ENCODE peak calls at places on chromosomes 13 and 19, in six cellular contexts. One of them, this sample, is unnamed.

GRCh38 chr19:46021531-46022041 is 1.3 kb downstream of the PGLYRP1 start:
- DNase-seq in GM23248: no peak
- DNase-seq in PC-3: no peak
- DNase-seq in left lung: peak; percentile 35
- DNase-seq in AG04450: no peak
- DNase-seq in astrocyte: no peak
- DNase-seq in this sample: peak; percentile 62

GRCh38 chr19:33906578-33907335 is 110.1 kb downstream of the KCTD15 start:
- DNase-seq in GM23248: peak; percentile 35
- DNase-seq in PC-3: no peak
- DNase-seq in left lung: no peak
- DNase-seq in AG04450: no peak
- DNase-seq in astrocyte: peak; percentile 34
- DNase-seq in this sample: peak; percentile 37

GRCh38 chr13:81425286-81425685 is 1084.4 kb upstream of the SPRY2 start:
- DNase-seq in GM23248: no peak
- DNase-seq in PC-3: no peak
- DNase-seq in left lung: no peak
- DNase-seq in AG04450: no peak
- DNase-seq in astrocyte: no peak
- DNase-seq in this sample: no peak

GRCh38 chr19:48445256-48445605 is 552 bp upstream of the GRWD1 start:
- DNase-seq in GM23248: peak; percentile 97
- DNase-seq in PC-3: peak; percentile 61
- DNase-seq in left lung: no peak
- DNase-seq in AG04450: peak; percentile 85
- DNase-seq in astrocyte: peak; percentile 92
- DNase-seq in this sample: peak; percentile 88

GRCh38 chr19:43784251-43784980 is 3.6 kb upstream of the KCNN4 start:
- DNase-seq in GM23248: peak; percentile 92
- DNase-seq in PC-3: peak; percentile 87
- DNase-seq in left lung: peak; percentile 75
- DNase-seq in AG04450: peak; percentile 55
- DNase-seq in astrocyte: peak; percentile 83
- DNase-seq in this sample: peak; percentile 88

GRCh38 chr19:49434907-49435577 is 6.3 kb downstream of the SLC17A7 start:
- DNase-seq in GM23248: no peak
- DNase-seq in PC-3: no peak
- DNase-seq in left lung: no peak
- DNase-seq in AG04450: no peak
- DNase-seq in astrocyte: no peak
- DNase-seq in this sample: no peak

GRCh38 chr13:99342723-99343315 is 35.6 kb upstream of the GPR183 start:
- DNase-seq in GM23248: no peak
- DNase-seq in PC-3: no peak
- DNase-seq in left lung: no peak
- DNase-seq in AG04450: no peak
- DNase-seq in astrocyte: no peak
- DNase-seq in this sample: no peak

GRCh38 chr13:112876305-112877000 is 92.6 kb upstream of the MCF2L start:
- DNase-seq in GM23248: no peak
- DNase-seq in PC-3: no peak
- DNase-seq in left lung: peak; percentile 23
- DNase-seq in AG04450: no peak
- DNase-seq in astrocyte: no peak
- DNase-seq in this sample: no peak

GRCh38 chr19:30854661-30855060 is 482.5 kb downstream of the ZNF536 start:
- DNase-seq in GM23248: no peak
- DNase-seq in PC-3: no peak
- DNase-seq in left lung: no peak
- DNase-seq in AG04450: no peak
- DNase-seq in astrocyte: no peak
- DNase-seq in this sample: no peak

GRCh38 chr13:100674363-100674847 is at the start of gene TMTC4:
- DNase-seq in GM23248: no peak
- DNase-seq in PC-3: no peak
- DNase-seq in left lung: no peak
- DNase-seq in AG04450: no peak
- DNase-seq in astrocyte: no peak
- DNase-seq in this sample: no peak

GRCh38 chr13:97522243-97522642 is 88.3 kb downstream of the RAP2A start:
- DNase-seq in GM23248: no peak
- DNase-seq in PC-3: no peak
- DNase-seq in left lung: no peak
- DNase-seq in AG04450: no peak
- DNase-seq in astrocyte: no peak
- DNase-seq in this sample: no peak

GRCh38 chr13:75222031-75222430 is 259.9 kb downstream of the TBC1D4 start:
- DNase-seq in GM23248: peak; percentile 74
- DNase-seq in PC-3: no peak
- DNase-seq in left lung: no peak
- DNase-seq in AG04450: no peak
- DNase-seq in astrocyte: peak; percentile 41
- DNase-seq in this sample: peak; percentile 12

GRCh38 chr13:44759723-44760360 is 183.7 kb upstream of the TSC22D1 start:
- DNase-seq in GM23248: no peak
- DNase-seq in PC-3: peak; percentile 51
- DNase-seq in left lung: no peak
- DNase-seq in AG04450: no peak
- DNase-seq in astrocyte: peak; percentile 50
- DNase-seq in this sample: peak; percentile 61

GRCh38 chr19:16200776-16201391 is 3.2 kb downstream of the AP1M1 start:
- DNase-seq in GM23248: no peak
- DNase-seq in PC-3: no peak
- DNase-seq in left lung: no peak
- DNase-seq in AG04450: no peak
- DNase-seq in astrocyte: no peak
- DNase-seq in this sample: no peak

GRCh38 chr13:75425216-75426009 is 56.6 kb downstream of the TBC1D4 start:
- DNase-seq in GM23248: no peak
- DNase-seq in PC-3: no peak
- DNase-seq in left lung: no peak
- DNase-seq in AG04450: no peak
- DNase-seq in astrocyte: no peak
- DNase-seq in this sample: no peak

GRCh38 chr13:59834801-59835200 is 328.9 kb downstream of the DIAPH3 start:
- DNase-seq in GM23248: peak; percentile 41
- DNase-seq in PC-3: no peak
- DNase-seq in left lung: no peak
- DNase-seq in AG04450: no peak
- DNase-seq in astrocyte: peak; percentile 88
- DNase-seq in this sample: peak; percentile 41

GRCh38 chr19:30626567-30626966 is 254.4 kb downstream of the ZNF536 start:
- DNase-seq in GM23248: no peak
- DNase-seq in PC-3: no peak
- DNase-seq in left lung: no peak
- DNase-seq in AG04450: no peak
- DNase-seq in astrocyte: no peak
- DNase-seq in this sample: no peak

GRCh38 chr19:42657551-42657950 is 62.8 kb upstream of the CEACAM8 start:
- DNase-seq in GM23248: peak; percentile 63
- DNase-seq in PC-3: no peak
- DNase-seq in left lung: no peak
- DNase-seq in AG04450: no peak
- DNase-seq in astrocyte: peak; percentile 8
- DNase-seq in this sample: peak; percentile 25

GRCh38 chr13:84655677-84656076 is 773.4 kb upstream of the SLITRK1 start:
- DNase-seq in GM23248: peak; percentile 53
- DNase-seq in PC-3: no peak
- DNase-seq in left lung: no peak
- DNase-seq in AG04450: no peak
- DNase-seq in astrocyte: peak; percentile 75
- DNase-seq in this sample: no peak

GRCh38 chr13:29830000-29830399 is 20.4 kb downstream of the UBL3 start:
- DNase-seq in GM23248: no peak
- DNase-seq in PC-3: no peak
- DNase-seq in left lung: no peak
- DNase-seq in AG04450: no peak
- DNase-seq in astrocyte: no peak
- DNase-seq in this sample: no peak

GRCh38 chr19:54469496-54469934 is 3.6 kb downstream of the CDC42EP5 start:
- DNase-seq in GM23248: no peak
- DNase-seq in PC-3: no peak
- DNase-seq in left lung: no peak
- DNase-seq in AG04450: no peak
- DNase-seq in astrocyte: no peak
- DNase-seq in this sample: no peak

GRCh38 chr13:89097994-89098393 is 1426.8 kb downstream of the SLITRK5 start:
- DNase-seq in GM23248: no peak
- DNase-seq in PC-3: no peak
- DNase-seq in left lung: no peak
- DNase-seq in AG04450: no peak
- DNase-seq in astrocyte: no peak
- DNase-seq in this sample: no peak

GRCh38 chr13:108957369-108958012 is 328.1 kb downstream of the MYO16 start:
- DNase-seq in GM23248: peak; percentile 83
- DNase-seq in PC-3: peak; percentile 80
- DNase-seq in left lung: no peak
- DNase-seq in AG04450: peak; percentile 55
- DNase-seq in astrocyte: peak; percentile 83
- DNase-seq in this sample: peak; percentile 91

GRCh38 chr19:8662263-8662662 is 31.8 kb downstream of the NFILZ start:
- DNase-seq in GM23248: no peak
- DNase-seq in PC-3: no peak
- DNase-seq in left lung: no peak
- DNase-seq in AG04450: no peak
- DNase-seq in astrocyte: no peak
- DNase-seq in this sample: no peak

GRCh38 chr13:22357132-22357531 is 686.3 kb downstream of the FGF9 start:
- DNase-seq in GM23248: no peak
- DNase-seq in PC-3: no peak
- DNase-seq in left lung: no peak
- DNase-seq in AG04450: no peak
- DNase-seq in astrocyte: no peak
- DNase-seq in this sample: no peak

GRCh38 chr13:111515648-111516047 is 195.2 kb downstream of the TEX29 start:
- DNase-seq in GM23248: no peak
- DNase-seq in PC-3: no peak
- DNase-seq in left lung: no peak
- DNase-seq in AG04450: no peak
- DNase-seq in astrocyte: no peak
- DNase-seq in this sample: no peak

GRCh38 chr13:24540236-24541126 is 27.9 kb upstream of the PARP4 start:
- DNase-seq in GM23248: no peak
- DNase-seq in PC-3: no peak
- DNase-seq in left lung: no peak
- DNase-seq in AG04450: no peak
- DNase-seq in astrocyte: no peak
- DNase-seq in this sample: no peak

GRCh38 chr19:15453906-15454305 is 4.2 kb upstream of the WIZ start:
- DNase-seq in GM23248: no peak
- DNase-seq in PC-3: no peak
- DNase-seq in left lung: no peak
- DNase-seq in AG04450: no peak
- DNase-seq in astrocyte: no peak
- DNase-seq in this sample: no peak

GRCh38 chr13:36157475-36157874 is 26.3 kb upstream of the DCLK1 start:
- DNase-seq in GM23248: no peak
- DNase-seq in PC-3: no peak
- DNase-seq in left lung: no peak
- DNase-seq in AG04450: no peak
- DNase-seq in astrocyte: no peak
- DNase-seq in this sample: no peak

GRCh38 chr19:1364070-1364719 is 19.5 kb upstream of the NDUFS7 start:
- DNase-seq in GM23248: peak; percentile 31
- DNase-seq in PC-3: no peak
- DNase-seq in left lung: no peak
- DNase-seq in AG04450: no peak
- DNase-seq in astrocyte: no peak
- DNase-seq in this sample: no peak
- H3K27ac ChIP-seq in GM23248: no peak overlapping the region
- H3K27ac ChIP-seq in PC-3: no peak overlapping the region
- H3K27ac ChIP-seq in left lung: no peak overlapping the region
- H3K27ac ChIP-seq in AG04450: no peak overlapping the region
- H3K27ac ChIP-seq in astrocyte: no peak overlapping the region
- H3K27ac ChIP-seq in this sample: no peak overlapping the region

GRCh38 chr13:33284016-33284415 is 1.5 kb downstream of the STARD13 start:
- DNase-seq in GM23248: peak; percentile 55
- DNase-seq in PC-3: no peak
- DNase-seq in left lung: no peak
- DNase-seq in AG04450: no peak
- DNase-seq in astrocyte: peak; percentile 45
- DNase-seq in this sample: no peak
- H3K27ac ChIP-seq in GM23248: peak overlapping the region; percentile 95
- H3K27ac ChIP-seq in PC-3: peak overlapping the region; percentile 95
- H3K27ac ChIP-seq in left lung: peak overlapping the region; percentile 91
- H3K27ac ChIP-seq in AG04450: no peak overlapping the region
- H3K27ac ChIP-seq in astrocyte: peak overlapping the region; percentile 100
- H3K27ac ChIP-seq in this sample: peak overlapping the region; percentile 99

GRCh38 chr19:51083783-51084182 is 1.1 kb upstream of the KLK14 start:
- DNase-seq in GM23248: no peak
- DNase-seq in PC-3: no peak
- DNase-seq in left lung: no peak
- DNase-seq in AG04450: no peak
- DNase-seq in astrocyte: no peak
- DNase-seq in this sample: no peak

GRCh38 chr19:51079486-51080110 is 3.1 kb downstream of the KLK14 start:
- DNase-seq in GM23248: no peak
- DNase-seq in PC-3: no peak
- DNase-seq in left lung: no peak
- DNase-seq in AG04450: no peak
- DNase-seq in astrocyte: no peak
- DNase-seq in this sample: no peak

GRCh38 chr19:51082641-51083040 is at the start of gene KLK14:
- DNase-seq in GM23248: no peak
- DNase-seq in PC-3: no peak
- DNase-seq in left lung: no peak
- DNase-seq in AG04450: no peak
- DNase-seq in astrocyte: no peak
- DNase-seq in this sample: no peak

GRCh38 chr19:51083181-51083580 is 494 bp upstream of the KLK14 start:
- DNase-seq in GM23248: no peak
- DNase-seq in PC-3: no peak
- DNase-seq in left lung: no peak
- DNase-seq in AG04450: no peak
- DNase-seq in astrocyte: no peak
- DNase-seq in this sample: no peak

GRCh38 chr19:51081476-51081875 is 1.2 kb downstream of the KLK14 start:
- DNase-seq in GM23248: no peak
- DNase-seq in PC-3: no peak
- DNase-seq in left lung: no peak
- DNase-seq in AG04450: no peak
- DNase-seq in astrocyte: no peak
- DNase-seq in this sample: no peak
- H3K27ac ChIP-seq in GM23248: no peak overlapping the region
- H3K27ac ChIP-seq in PC-3: no peak overlapping the region
- H3K27ac ChIP-seq in left lung: no peak overlapping the region
- H3K27ac ChIP-seq in AG04450: no peak overlapping the region
- H3K27ac ChIP-seq in astrocyte: no peak overlapping the region
- H3K27ac ChIP-seq in this sample: no peak overlapping the region

DNA sequence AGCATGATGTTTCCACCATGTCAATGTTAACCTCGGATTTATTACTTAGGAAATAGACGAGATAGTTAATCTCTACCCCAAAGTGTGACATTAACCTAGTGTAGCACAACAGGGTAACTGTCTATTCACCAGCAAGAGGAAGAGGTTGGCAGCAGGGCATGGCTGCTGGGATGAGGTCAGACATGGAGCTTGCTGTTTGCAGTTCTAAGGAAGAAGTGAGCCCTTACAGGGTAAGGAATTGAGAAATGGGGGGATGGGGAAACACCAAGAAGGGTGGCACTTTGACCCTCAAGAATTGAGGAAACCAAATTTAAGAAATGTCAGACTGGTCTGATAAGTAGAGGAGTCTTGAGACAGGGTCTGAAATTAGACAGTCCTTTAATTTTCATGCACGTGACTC is 62.4 kb downstream of the MBD3L2B start:
- DNase-seq in GM23248: no peak
- DNase-seq in PC-3: no peak
- DNase-seq in left lung: no peak
- DNase-seq in AG04450: no peak
- DNase-seq in astrocyte: no peak
- DNase-seq in this sample: no peak
- H3K27ac ChIP-seq in GM23248: no peak overlapping the region
- H3K27ac ChIP-seq in PC-3: no peak overlapping the region
- H3K27ac ChIP-seq in left lung: no peak overlapping the region
- H3K27ac ChIP-seq in AG04450: no peak overlapping the region
- H3K27ac ChIP-seq in astrocyte: no peak overlapping the region
- H3K27ac ChIP-seq in this sample: no peak overlapping the region